ENCODE peak calls at places on chromosomes 11 and 22, in nine cellular contexts. C is A549, X is HCT116, Y is pancreas, N is cardiac muscle cell, D is LNCaP clone FGC, I is AG04450, R is epithelial cell of esophagus, Z is tibial nerve. G is an unnamed sample.

GRCh38 chr11:115653926-115654325 is 149.7 kb upstream of the CADM1 start:
- DNase-seq in Z (no peak), C (no peak), Y (no peak), X (no peak), I (no peak), D (peak), R (no peak), N (no peak), G (no peak)

GRCh38 chr11:58923300-58923788 is 15.9 kb upstream of the GLYATL1 start:
- DNase-seq in Y (no peak), Z (no peak), R (peak), I (no peak), D (no peak), X (peak), C (no peak), N (peak), G (no peak)

GRCh38 chr11:78025378-78025777 is 2.3 kb upstream of the KCTD14 start:
- DNase-seq in D (no peak), X (no peak), I (no peak), Y (no peak), Z (no peak), C (no peak), R (no peak), N (no peak), G (no peak)

GRCh38 chr11:15579287-15580001 is 464.7 kb downstream of the INSC start:
- DNase-seq in Z (no peak), R (no peak), I (no peak), C (no peak), N (no peak), Y (no peak), X (no peak), D (no peak), G (no peak)

GRCh38 chr11:104968856-104969776 is 742 bp upstream of the CASP4 start:
- DNase-seq in R (no peak), C (no peak), I (no peak), N (peak), Z (peak), X (no peak), Y (peak), D (no peak), G (no peak)

GRCh38 chr11:64990222-64990918 is 6.4 kb downstream of the BATF2 start:
- DNase-seq in D (no peak), X (no peak), N (peak), R (no peak), C (no peak), Y (no peak), I (no peak), Z (peak), G (no peak)

GRCh38 chr11:46649180-46649738 is 31.9 kb downstream of the ATG13 start:
- DNase-seq in C (no peak), X (no peak), R (peak), I (peak), D (peak), N (peak), Y (no peak), Z (peak), G (peak)

GRCh38 chr22:34885852-34886251 is 180.1 kb upstream of the ISX start:
- DNase-seq in D (no peak), R (no peak), X (no peak), I (no peak), N (no peak), C (no peak), Y (no peak), Z (no peak), G (no peak)

GRCh38 chr11:7239877-7240276 is 11.8 kb upstream of the SYT9 start:
- DNase-seq in D (no peak), C (no peak), Z (no peak), Y (no peak), R (no peak), X (no peak), I (no peak), N (no peak), G (no peak)

GRCh38 chr22:43188829-43189545 is 2.1 kb upstream of the TTLL12 start:
- DNase-seq in R (no peak), C (no peak), D (no peak), I (no peak), Z (no peak), N (no peak), X (no peak), Y (no peak), G (no peak)

GRCh38 chr22:30328466-30329049 is 1.8 kb upstream of the TBC1D10A start:
- DNase-seq in X (no peak), I (no peak), Z (no peak), D (no peak), R (no peak), Y (no peak), C (no peak), N (no peak), G (no peak)

GRCh38 chr11:111542606-111543275 is 2.2 kb downstream of the LAYN start:
- DNase-seq in N (no peak), I (no peak), Y (no peak), D (no peak), R (no peak), Z (no peak), X (no peak), C (no peak), G (no peak)

GRCh38 chr11:1557168-1557884 is 14.7 kb downstream of the DUSP8 start:
- DNase-seq in R (no peak), Z (no peak), Y (peak), X (no peak), C (no peak), N (no peak), D (no peak), I (no peak), G (no peak)

GRCh38 chr22:22666307-22667091 is 22.1 kb downstream of the GGTLC2 start:
- DNase-seq in Y (peak), R (no peak), I (no peak), D (peak), C (peak), N (peak), Z (no peak), X (no peak), G (peak)

GRCh38 chr11:106961518-106961917 is 56.8 kb downstream of the GUCY1A2 start:
- DNase-seq in Y (no peak), X (no peak), R (peak), N (peak), D (no peak), Z (no peak), I (peak), C (no peak), G (peak)

GRCh38 chr11:31797227-31798056 is 13.7 kb downstream of the PAX6 start:
- DNase-seq in D (no peak), I (no peak), C (no peak), Y (no peak), N (no peak), R (no peak), Z (no peak), X (no peak), G (no peak)

GRCh38 chr22:47107431-47107830 is 345.0 kb downstream of the TBC1D22A start:
- DNase-seq in Y (no peak), I (peak), Z (no peak), C (no peak), X (peak), R (peak), D (no peak), N (peak), G (peak)

GRCh38 chr11:2802389-2803185 is 83.0 kb downstream of the CDKN1C start:
- DNase-seq in C (no peak), D (no peak), I (no peak), X (no peak), Z (no peak), N (no peak), Y (peak), R (no peak), G (no peak)

GRCh38 chr11:134658481-134659080 is 246.5 kb upstream of the B3GAT1 start:
- DNase-seq in C (no peak), I (no peak), D (no peak), Z (no peak), X (no peak), R (no peak), N (no peak), Y (no peak), G (no peak)

GRCh38 chr11:27977031-27977430 is 130.9 kb downstream of the KIF18A start:
- DNase-seq in Z (no peak), C (no peak), D (no peak), I (no peak), X (peak), Y (no peak), N (peak), R (peak), G (no peak)

GRCh38 chr11:125886997-125887372 is 483 bp upstream of the HYLS1 start:
- DNase-seq in I (no peak), Z (peak), C (no peak), X (no peak), D (no peak), R (peak), Y (peak), N (peak), G (no peak)

GRCh38 chr11:1375161-1375954 is 14.4 kb upstream of the BRSK2 start:
- DNase-seq in N (no peak), X (no peak), I (no peak), R (no peak), C (no peak), Z (no peak), D (no peak), Y (no peak), G (no peak)

GRCh38 chr11:47964546-47964945 is 15.8 kb upstream of the PTPRJ start:
- DNase-seq in R (no peak), I (no peak), Y (no peak), N (no peak), D (no peak), X (no peak), Z (no peak), C (no peak), G (no peak)

GRCh38 chr11:19432370-19433163 is 191.8 kb upstream of the E2F8 start:
- DNase-seq in D (no peak), C (no peak), I (peak), Z (peak), X (no peak), R (peak), N (peak), Y (no peak), G (peak)

GRCh38 chr11:36349345-36350136 is 53.5 kb downstream of the PRR5L start:
- DNase-seq in X (no peak), D (no peak), Z (no peak), Y (no peak), C (no peak), I (no peak), R (no peak), N (no peak), G (no peak)

GRCh38 chr11:122791836-122792235 is 46.5 kb upstream of the CRTAM start:
- DNase-seq in X (no peak), N (peak), Z (no peak), D (no peak), I (peak), C (no peak), R (peak), Y (no peak), G (no peak)

GRCh38 chr11:18248561-18248960 is at the start of gene SAA2:
- DNase-seq in R (peak), N (no peak), Y (no peak), C (no peak), Z (no peak), I (no peak), D (no peak), X (no peak), G (no peak)

DNA sequence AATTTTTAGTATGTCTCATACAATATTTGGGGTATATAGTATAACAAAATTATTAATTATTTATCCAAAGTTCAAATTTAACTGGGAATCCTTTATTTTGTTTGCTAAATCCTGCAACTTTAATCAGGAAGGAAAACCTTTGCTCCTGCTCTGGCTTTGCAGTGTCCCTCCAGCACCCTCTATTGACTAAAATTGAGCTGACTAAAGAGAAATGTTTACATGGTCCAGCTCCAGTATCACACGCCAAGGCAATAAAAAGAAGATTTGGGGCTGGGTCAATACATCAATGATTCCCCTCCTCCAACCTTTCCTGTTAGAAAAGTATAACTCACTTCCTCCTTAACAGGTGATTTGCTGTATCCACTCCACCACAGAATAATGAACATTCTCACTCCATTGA is 153.0 kb upstream of the LRRC4C start:
- DNase-seq in N (no peak), R (no peak), Y (no peak), D (no peak), X (no peak), Z (no peak), I (no peak), C (no peak), G (no peak)
- TF ChIP-seq CTCF in N (no peak), R (no peak), Y (no peak), D (peak), X (no peak), Z (no peak), I (no peak), C (no peak), G (no peak)

DNA sequence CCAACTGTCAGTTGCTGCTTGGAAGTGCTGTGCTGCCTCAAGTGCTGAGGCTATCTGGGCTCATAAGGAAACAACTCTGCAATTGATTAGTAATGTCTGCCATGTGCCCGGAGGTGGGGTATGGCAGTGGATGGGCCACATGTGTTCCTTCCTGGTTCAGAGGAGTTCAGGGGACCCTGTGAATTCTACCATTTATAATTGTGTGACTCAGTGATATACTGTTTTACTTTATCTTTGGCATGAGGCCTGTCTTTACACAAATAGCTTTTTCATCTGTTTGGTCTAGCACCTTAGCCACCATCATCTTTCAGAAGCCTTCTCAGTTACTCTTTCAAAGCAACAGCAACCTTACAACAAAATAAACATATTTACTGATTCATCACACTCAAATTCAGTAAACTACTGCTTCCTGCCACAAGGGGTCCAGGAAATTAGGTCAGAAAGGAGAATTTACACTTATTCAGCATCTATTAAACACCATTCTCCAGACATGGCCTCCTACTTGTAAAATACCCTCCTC is 20.9 kb downstream of the DKK3 start:
- DNase-seq in I (no peak), X (no peak), N (peak), D (no peak), R (peak), Y (no peak), C (no peak), Z (no peak), G (no peak)
- TF ChIP-seq CTCF in I (peak), X (peak), N (peak), D (no peak), R (peak), Y (no peak), C (peak), Z (peak), G (peak)

GRCh38 chr11:131392528-131393255 is 22.3 kb downstream of the NTM start:
- DNase-seq in D (no peak), R (peak), N (peak), Y (no peak), Z (no peak), I (no peak), X (no peak), C (no peak), G (no peak)
- TF ChIP-seq CTCF in D (peak), R (peak), N (peak), Y (no peak), Z (no peak), I (peak), X (no peak), C (no peak), G (no peak)

GRCh38 chr11:60700689-60701508 is 1.5 kb downstream of the MS4A8 start:
- DNase-seq in R (peak), C (peak), I (no peak), X (peak), Y (peak), N (peak), Z (no peak), D (peak), G (no peak)
- TF ChIP-seq CTCF in R (no peak), C (peak), I (peak), X (peak), Y (peak), N (peak), Z (no peak), D (peak), G (no peak)

DNA sequence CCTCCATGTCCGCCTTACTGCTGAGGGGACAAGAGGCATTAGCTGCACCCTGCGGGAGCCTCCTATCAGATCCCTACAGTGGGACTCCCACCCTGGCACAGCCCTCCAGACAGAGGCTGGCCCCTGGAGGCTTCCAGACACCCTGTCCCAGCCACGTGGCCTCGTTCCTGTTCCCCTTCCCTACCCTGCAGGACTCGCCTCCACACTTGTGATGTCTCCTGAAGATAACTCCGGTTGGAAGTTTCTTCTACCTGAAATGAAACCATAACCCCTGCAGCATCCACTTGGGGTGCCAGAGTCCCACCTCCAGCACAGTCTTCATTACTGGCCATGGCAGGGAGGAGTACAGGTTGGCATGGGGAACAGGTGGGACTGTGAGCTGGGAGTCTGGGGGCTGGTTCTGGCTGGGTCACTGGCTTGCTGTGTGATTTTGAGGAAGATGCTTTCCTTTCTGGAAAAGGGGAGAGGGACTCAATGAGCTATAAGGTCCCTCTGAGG is 4.9 kb upstream of the SH3BP1 start:
- DNase-seq in I (no peak), N (no peak), C (no peak), D (no peak), X (no peak), Y (no peak), R (no peak), Z (no peak), G (no peak)
- TF ChIP-seq CTCF in I (peak), N (peak), C (no peak), D (no peak), X (peak), Y (no peak), R (peak), Z (peak), G (peak)

GRCh38 chr22:16917144-16918003 is 90.6 kb downstream of the GAB4 start:
- DNase-seq in X (peak), R (peak), D (peak), N (peak), C (peak), Y (peak), I (no peak), Z (peak), G (peak)
- TF ChIP-seq CTCF in X (peak), R (peak), D (peak), N (peak), C (peak), Y (peak), I (peak), Z (peak), G (peak)

DNA sequence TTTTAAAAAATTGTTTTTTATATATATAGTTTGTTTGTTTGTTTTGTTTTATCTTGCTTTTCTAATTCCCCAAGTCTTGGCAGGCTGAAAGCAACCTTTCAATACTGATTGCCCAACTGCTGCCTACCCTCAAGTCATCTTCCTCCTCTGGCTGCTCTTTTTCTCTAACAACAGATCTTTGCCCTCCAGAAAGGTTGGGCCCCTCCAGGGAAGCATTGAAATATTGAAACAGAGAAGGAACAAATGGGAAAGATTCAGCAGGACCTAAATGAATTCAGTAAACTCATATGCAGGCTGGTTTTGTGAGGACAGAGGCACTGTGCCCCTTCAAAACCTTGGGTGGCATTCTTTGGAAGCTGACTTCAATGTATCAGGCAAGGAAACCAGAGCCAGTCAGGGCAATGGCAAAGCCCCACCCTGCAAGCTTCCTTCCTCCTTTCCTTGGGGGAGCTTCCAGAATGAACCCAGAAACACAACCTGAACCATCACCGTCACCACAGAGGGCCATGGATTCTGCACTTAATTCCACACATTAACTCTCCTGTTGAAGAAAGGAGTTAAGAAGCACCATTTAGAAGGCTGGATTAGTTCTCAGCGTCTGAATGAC is 815 bp upstream of the MS4A6A start:
- DNase-seq in I (no peak), X (no peak), D (no peak), R (no peak), N (no peak), C (no peak), Y (no peak), Z (no peak), G (no peak)
- TF ChIP-seq CTCF in I (no peak), X (no peak), D (no peak), R (no peak), N (no peak), C (no peak), Y (no peak), Z (no peak), G (no peak)